ENCODE peak calls at places on chromosomes 5 and 9, in four cellular contexts. One of them, this sample, is unnamed.

GRCh38 chr5:149575131-149575530 is 6.2 kb upstream of the ARHGEF37 start:
- DNase-seq in activated CD8-positive, alpha-beta T cell treated with anti-CD3 and anti-CD28 coated beads for 36 hours: no peak
- DNase-seq in bronchial epithelial cell: no peak
- DNase-seq in cardiac fibroblast: no peak
- DNase-seq in this sample: no peak

GRCh38 chr9:130120832-130121231 is 51.4 kb upstream of the NCS1 start:
- DNase-seq in bronchial epithelial cell: no peak
- DNase-seq in cardiac fibroblast: no peak
- DNase-seq in activated CD8-positive, alpha-beta T cell treated with anti-CD3 and anti-CD28 coated beads for 36 hours: no peak
- DNase-seq in this sample: no peak

GRCh38 chr9:112378441-112379176 is 1.3 kb upstream of the HSDL2 start:
- DNase-seq in bronchial epithelial cell: peak
- DNase-seq in activated CD8-positive, alpha-beta T cell treated with anti-CD3 and anti-CD28 coated beads for 36 hours: peak
- DNase-seq in cardiac fibroblast: peak
- DNase-seq in this sample: no peak

GRCh38 chr9:134331186-134332025 is 5.2 kb downstream of the RXRA start:
- DNase-seq in bronchial epithelial cell: no peak
- DNase-seq in activated CD8-positive, alpha-beta T cell treated with anti-CD3 and anti-CD28 coated beads for 36 hours: no peak
- DNase-seq in cardiac fibroblast: no peak
- DNase-seq in this sample: no peak

GRCh38 chr5:101278011-101278687 is 375.1 kb upstream of the ST8SIA4 start:
- DNase-seq in activated CD8-positive, alpha-beta T cell treated with anti-CD3 and anti-CD28 coated beads for 36 hours: no peak
- DNase-seq in bronchial epithelial cell: peak
- DNase-seq in cardiac fibroblast: peak
- DNase-seq in this sample: no peak

GRCh38 chr9:98326402-98327248 is 71.2 kb upstream of the TBC1D2 start:
- DNase-seq in activated CD8-positive, alpha-beta T cell treated with anti-CD3 and anti-CD28 coated beads for 36 hours: peak
- DNase-seq in bronchial epithelial cell: no peak
- DNase-seq in cardiac fibroblast: peak
- DNase-seq in this sample: no peak

GRCh38 chr9:132555528-132555927 is 26.9 kb upstream of the BARHL1 start:
- DNase-seq in bronchial epithelial cell: no peak
- DNase-seq in activated CD8-positive, alpha-beta T cell treated with anti-CD3 and anti-CD28 coated beads for 36 hours: no peak
- DNase-seq in cardiac fibroblast: no peak
- DNase-seq in this sample: no peak

GRCh38 chr9:99851028-99851822 is 29.5 kb downstream of the NR4A3 start:
- DNase-seq in activated CD8-positive, alpha-beta T cell treated with anti-CD3 and anti-CD28 coated beads for 36 hours: peak
- DNase-seq in bronchial epithelial cell: no peak
- DNase-seq in cardiac fibroblast: no peak
- DNase-seq in this sample: no peak

GRCh38 chr5:32454821-32455220 is 10.3 kb upstream of the ZFR start:
- DNase-seq in cardiac fibroblast: no peak
- DNase-seq in activated CD8-positive, alpha-beta T cell treated with anti-CD3 and anti-CD28 coated beads for 36 hours: no peak
- DNase-seq in bronchial epithelial cell: no peak
- DNase-seq in this sample: no peak

GRCh38 chr5:141208478-141208877 is at the start of gene PCDHB12:
- DNase-seq in bronchial epithelial cell: no peak
- DNase-seq in activated CD8-positive, alpha-beta T cell treated with anti-CD3 and anti-CD28 coated beads for 36 hours: peak
- DNase-seq in cardiac fibroblast: peak
- DNase-seq in this sample: no peak

GRCh38 chr5:73625314-73625904 is 587 bp upstream of the ARHGEF28 start:
- DNase-seq in cardiac fibroblast: peak
- DNase-seq in activated CD8-positive, alpha-beta T cell treated with anti-CD3 and anti-CD28 coated beads for 36 hours: no peak
- DNase-seq in bronchial epithelial cell: no peak
- DNase-seq in this sample: no peak

GRCh38 chr9:88187631-88188030 is 49.4 kb upstream of the SPATA31C2 start:
- DNase-seq in cardiac fibroblast: no peak
- DNase-seq in bronchial epithelial cell: no peak
- DNase-seq in activated CD8-positive, alpha-beta T cell treated with anti-CD3 and anti-CD28 coated beads for 36 hours: no peak
- DNase-seq in this sample: no peak

GRCh38 chr9:4640027-4640426 is 22.1 kb upstream of the PLPP6 start:
- DNase-seq in cardiac fibroblast: peak
- DNase-seq in bronchial epithelial cell: peak
- DNase-seq in activated CD8-positive, alpha-beta T cell treated with anti-CD3 and anti-CD28 coated beads for 36 hours: peak
- DNase-seq in this sample: no peak

GRCh38 chr9:134401391-134401790 is 75.1 kb downstream of the RXRA start:
- DNase-seq in cardiac fibroblast: no peak
- DNase-seq in activated CD8-positive, alpha-beta T cell treated with anti-CD3 and anti-CD28 coated beads for 36 hours: no peak
- DNase-seq in bronchial epithelial cell: no peak
- DNase-seq in this sample: no peak

GRCh38 chr5:178421699-178422399 is 168.3 kb downstream of the COL23A1 start:
- DNase-seq in bronchial epithelial cell: no peak
- DNase-seq in activated CD8-positive, alpha-beta T cell treated with anti-CD3 and anti-CD28 coated beads for 36 hours: no peak
- DNase-seq in cardiac fibroblast: no peak
- DNase-seq in this sample: no peak

GRCh38 chr5:168851902-168852321 is 272.7 kb upstream of the PANK3 start:
- DNase-seq in bronchial epithelial cell: peak
- DNase-seq in cardiac fibroblast: peak
- DNase-seq in activated CD8-positive, alpha-beta T cell treated with anti-CD3 and anti-CD28 coated beads for 36 hours: peak
- DNase-seq in this sample: no peak

GRCh38 chr5:132495063-132495671 is 4.6 kb upstream of the IRF1 start:
- DNase-seq in cardiac fibroblast: no peak
- DNase-seq in activated CD8-positive, alpha-beta T cell treated with anti-CD3 and anti-CD28 coated beads for 36 hours: peak
- DNase-seq in bronchial epithelial cell: no peak
- DNase-seq in this sample: no peak

GRCh38 chr9:136690841-136691261 is 3.6 kb upstream of the AGPAT2 start:
- DNase-seq in activated CD8-positive, alpha-beta T cell treated with anti-CD3 and anti-CD28 coated beads for 36 hours: no peak
- DNase-seq in cardiac fibroblast: peak
- DNase-seq in bronchial epithelial cell: no peak
- DNase-seq in this sample: no peak

GRCh38 chr5:76367623-76368366 is 35.3 kb upstream of the IQGAP2 start:
- DNase-seq in cardiac fibroblast: peak
- DNase-seq in activated CD8-positive, alpha-beta T cell treated with anti-CD3 and anti-CD28 coated beads for 36 hours: peak
- DNase-seq in bronchial epithelial cell: peak
- DNase-seq in this sample: no peak

GRCh38 chr9:3343671-3344070 is 182.1 kb downstream of the RFX3 start:
- DNase-seq in activated CD8-positive, alpha-beta T cell treated with anti-CD3 and anti-CD28 coated beads for 36 hours: no peak
- DNase-seq in cardiac fibroblast: peak
- DNase-seq in bronchial epithelial cell: no peak
- DNase-seq in this sample: no peak

GRCh38 chr9:10876333-10876732 is 263.5 kb upstream of the PTPRD start:
- DNase-seq in bronchial epithelial cell: peak
- DNase-seq in activated CD8-positive, alpha-beta T cell treated with anti-CD3 and anti-CD28 coated beads for 36 hours: no peak
- DNase-seq in cardiac fibroblast: peak
- DNase-seq in this sample: no peak

DNA sequence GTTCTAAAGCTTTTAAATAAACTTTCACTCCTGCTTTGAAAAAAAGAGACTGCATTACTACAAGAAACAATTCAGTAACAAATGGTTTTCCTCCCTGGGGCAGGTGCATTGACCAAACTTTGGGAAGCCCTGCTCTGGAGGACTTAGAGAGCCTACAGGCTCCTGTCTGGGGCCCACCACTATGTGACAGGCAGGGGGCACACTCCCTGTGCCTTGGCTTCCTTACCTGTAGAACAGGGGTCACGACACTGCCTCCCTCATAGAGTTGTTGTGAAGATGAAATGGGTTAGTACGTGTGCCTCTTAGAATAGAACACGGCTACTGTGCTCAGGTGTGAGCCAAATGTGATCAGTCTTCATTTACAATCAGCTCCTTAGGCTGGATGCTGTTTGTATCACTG is 130.1 kb downstream of the GPBP1 start:
- DNase-seq in activated CD8-positive, alpha-beta T cell treated with anti-CD3 and anti-CD28 coated beads for 36 hours: peak
- DNase-seq in cardiac fibroblast: no peak
- DNase-seq in bronchial epithelial cell: no peak
- DNase-seq in this sample: no peak
- TF ChIP-seq CTCF in activated CD8-positive, alpha-beta T cell treated with anti-CD3 and anti-CD28 coated beads for 36 hours: no peak
- TF ChIP-seq CTCF in cardiac fibroblast: no peak
- TF ChIP-seq CTCF in bronchial epithelial cell: no peak
- TF ChIP-seq CTCF in this sample: no peak

GRCh38 chr5:55037046-55037771 is 13.2 kb downstream of the GZMK start:
- DNase-seq in activated CD8-positive, alpha-beta T cell treated with anti-CD3 and anti-CD28 coated beads for 36 hours: peak
- DNase-seq in bronchial epithelial cell: no peak
- DNase-seq in cardiac fibroblast: peak
- DNase-seq in this sample: no peak
- TF ChIP-seq CTCF in activated CD8-positive, alpha-beta T cell treated with anti-CD3 and anti-CD28 coated beads for 36 hours: no peak
- TF ChIP-seq CTCF in bronchial epithelial cell: no peak
- TF ChIP-seq CTCF in cardiac fibroblast: peak
- TF ChIP-seq CTCF in this sample: no peak

DNA sequence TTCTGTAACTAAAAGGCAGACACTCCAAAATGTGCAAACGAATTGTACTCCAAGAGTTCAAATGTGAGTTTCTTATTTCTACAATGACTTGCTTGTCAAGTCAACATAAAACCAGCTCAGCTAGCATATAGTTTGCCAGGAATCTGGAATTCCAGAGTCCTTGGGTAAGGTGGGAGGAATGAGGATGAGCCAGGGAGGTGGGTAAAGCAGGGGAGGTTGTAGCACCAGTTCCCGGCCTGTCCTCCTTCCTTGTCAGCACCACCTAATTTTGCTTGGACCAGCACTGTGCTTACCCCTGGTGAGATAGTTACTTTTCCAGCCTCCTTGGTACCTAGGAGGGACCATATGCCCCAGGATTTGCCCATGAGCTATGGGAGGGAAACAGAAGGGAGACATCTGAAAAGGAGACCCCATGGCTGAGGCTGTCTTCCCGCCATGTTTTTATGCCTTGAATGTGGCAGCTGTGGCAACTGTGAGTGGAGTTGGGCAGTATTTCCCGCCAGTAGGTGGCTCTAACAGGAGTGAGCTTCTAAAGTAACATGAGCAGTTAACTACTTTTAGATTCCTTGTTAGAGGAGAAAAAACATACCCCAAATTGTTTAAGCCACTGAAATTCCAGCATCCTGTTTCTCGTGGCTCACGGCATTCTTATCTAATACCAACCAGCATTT is 302.5 kb downstream of the TENT4A start:
- DNase-seq in bronchial epithelial cell: no peak
- DNase-seq in activated CD8-positive, alpha-beta T cell treated with anti-CD3 and anti-CD28 coated beads for 36 hours: no peak
- DNase-seq in cardiac fibroblast: no peak
- DNase-seq in this sample: no peak
- TF ChIP-seq CTCF in bronchial epithelial cell: no peak
- TF ChIP-seq CTCF in activated CD8-positive, alpha-beta T cell treated with anti-CD3 and anti-CD28 coated beads for 36 hours: no peak
- TF ChIP-seq CTCF in cardiac fibroblast: no peak
- TF ChIP-seq CTCF in this sample: no peak

DNA sequence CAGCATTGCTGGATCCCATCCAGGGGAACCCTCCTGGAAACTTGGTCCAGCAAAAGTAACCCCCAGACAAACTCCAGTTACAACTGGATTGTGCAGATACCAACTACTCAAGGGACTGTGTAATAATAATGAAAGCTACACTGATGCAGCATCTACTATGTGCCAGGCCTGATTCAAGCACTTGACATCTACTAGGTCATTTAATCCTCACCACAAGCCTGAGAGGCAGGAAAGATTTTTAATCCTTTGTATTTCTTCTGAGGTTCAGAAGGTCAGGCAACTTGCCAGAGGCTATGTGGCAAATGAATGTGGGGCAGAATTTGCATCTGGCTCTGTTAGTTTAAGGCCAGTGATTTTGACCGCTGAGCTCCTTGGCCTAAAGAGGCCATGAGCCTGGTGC is 29.5 kb upstream of the FOXI1 start:
- DNase-seq in bronchial epithelial cell: no peak
- DNase-seq in cardiac fibroblast: no peak
- DNase-seq in activated CD8-positive, alpha-beta T cell treated with anti-CD3 and anti-CD28 coated beads for 36 hours: no peak
- DNase-seq in this sample: no peak
- TF ChIP-seq CTCF in bronchial epithelial cell: no peak
- TF ChIP-seq CTCF in cardiac fibroblast: no peak
- TF ChIP-seq CTCF in activated CD8-positive, alpha-beta T cell treated with anti-CD3 and anti-CD28 coated beads for 36 hours: no peak
- TF ChIP-seq CTCF in this sample: no peak

DNA sequence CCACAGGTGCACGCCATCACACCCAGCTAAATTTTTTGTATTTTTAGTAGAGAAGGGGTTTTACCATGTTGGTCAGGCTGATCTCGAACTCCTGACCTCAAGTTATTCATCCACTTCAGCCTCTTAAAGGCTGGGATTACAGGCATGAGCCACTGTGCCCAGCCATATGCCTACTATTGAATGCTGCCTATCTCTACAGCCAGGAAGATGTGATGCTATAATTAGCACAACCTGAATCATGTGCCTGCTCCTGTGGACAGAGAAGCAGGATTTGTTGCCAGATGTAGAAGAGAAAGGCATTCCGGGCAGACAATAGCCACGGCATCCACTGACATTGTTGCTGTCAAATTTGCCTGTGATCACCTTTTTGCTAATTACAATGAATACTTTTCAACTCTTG is 24.4 kb upstream of the MLLT3 start:
- DNase-seq in bronchial epithelial cell: no peak
- DNase-seq in activated CD8-positive, alpha-beta T cell treated with anti-CD3 and anti-CD28 coated beads for 36 hours: no peak
- DNase-seq in cardiac fibroblast: no peak
- DNase-seq in this sample: no peak
- TF ChIP-seq CTCF in bronchial epithelial cell: no peak
- TF ChIP-seq CTCF in activated CD8-positive, alpha-beta T cell treated with anti-CD3 and anti-CD28 coated beads for 36 hours: no peak
- TF ChIP-seq CTCF in cardiac fibroblast: no peak
- TF ChIP-seq CTCF in this sample: no peak

GRCh38 chr9:72753261-72753893 is 199.5 kb downstream of the ALDH1A1 start:
- DNase-seq in activated CD8-positive, alpha-beta T cell treated with anti-CD3 and anti-CD28 coated beads for 36 hours: no peak
- DNase-seq in bronchial epithelial cell: peak
- DNase-seq in cardiac fibroblast: peak
- DNase-seq in this sample: no peak
- TF ChIP-seq CTCF in activated CD8-positive, alpha-beta T cell treated with anti-CD3 and anti-CD28 coated beads for 36 hours: no peak
- TF ChIP-seq CTCF in bronchial epithelial cell: peak
- TF ChIP-seq CTCF in cardiac fibroblast: peak
- TF ChIP-seq CTCF in this sample: no peak

DNA sequence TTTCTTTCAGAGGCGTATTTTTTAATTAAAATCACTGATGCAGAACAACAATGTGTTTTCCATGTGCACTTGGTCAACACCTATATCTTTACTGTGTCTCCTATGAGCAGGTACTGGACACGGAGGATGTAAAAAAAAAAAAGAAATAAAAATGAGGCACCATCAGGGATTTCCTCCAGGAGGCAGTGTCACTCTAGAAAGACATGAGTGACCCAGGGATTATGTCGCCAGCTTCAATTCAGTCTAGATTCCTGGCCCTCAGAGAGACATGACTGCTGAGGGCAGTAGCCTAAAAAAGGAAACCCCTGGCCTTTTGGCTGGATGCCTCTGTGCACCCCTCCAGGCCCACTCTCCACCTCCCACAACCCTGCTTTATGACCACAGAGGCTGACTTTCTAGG is 18.3 kb upstream of the IL33 start:
- DNase-seq in cardiac fibroblast: peak
- DNase-seq in bronchial epithelial cell: peak
- DNase-seq in activated CD8-positive, alpha-beta T cell treated with anti-CD3 and anti-CD28 coated beads for 36 hours: no peak
- DNase-seq in this sample: no peak
- TF ChIP-seq CTCF in cardiac fibroblast: peak
- TF ChIP-seq CTCF in bronchial epithelial cell: peak
- TF ChIP-seq CTCF in activated CD8-positive, alpha-beta T cell treated with anti-CD3 and anti-CD28 coated beads for 36 hours: no peak
- TF ChIP-seq CTCF in this sample: no peak

GRCh38 chr9:83231039-83231438 is 168.1 kb upstream of the RASEF start:
- DNase-seq in cardiac fibroblast: peak
- DNase-seq in bronchial epithelial cell: no peak
- DNase-seq in activated CD8-positive, alpha-beta T cell treated with anti-CD3 and anti-CD28 coated beads for 36 hours: peak
- DNase-seq in this sample: no peak
- TF ChIP-seq CTCF in cardiac fibroblast: peak
- TF ChIP-seq CTCF in bronchial epithelial cell: no peak
- TF ChIP-seq CTCF in activated CD8-positive, alpha-beta T cell treated with anti-CD3 and anti-CD28 coated beads for 36 hours: peak
- TF ChIP-seq CTCF in this sample: no peak